ENCODE peak calls at places on chromosome 16, in four cellular contexts. Z, Q, N and W are unnamed samples.
A peak's percentile ranks its signal among the peaks of the same experiment; 100 is the strongest.

GRCh38 chr16:78560997-78561396 is 461.5 kb downstream of the WWOX start:
- DNase-seq in N (no peak), Q (no peak), Z (no peak), W (no peak)

GRCh38 chr16:80802129-80802528 is 2.3 kb downstream of the CDYL2 start:
- DNase-seq in N (no peak), Z (no peak), Q (no peak), W (no peak)

GRCh38 chr16:80202831-80203230 is 338.0 kb upstream of the DYNLRB2 start:
- DNase-seq in Q (no peak), N (no peak), Z (no peak), W (no peak)

GRCh38 chr16:80993293-80993691 is 13.4 kb downstream of the CMC2 start:
- DNase-seq in N (no peak), Z (peak; percentile 86), Q (no peak), W (no peak)

GRCh38 chr16:56625140-56625942 is at the start of gene MT1E:
- DNase-seq in N (peak; percentile 95), Z (no peak), Q (no peak), W (peak; percentile 41)

GRCh38 chr16:1989826-1990335 is at the start of gene SYNGR3:
- DNase-seq in Q (no peak), Z (no peak), N (no peak), W (no peak)

GRCh38 chr16:29678691-29679267 is at the start of gene QPRT:
- DNase-seq in Z (no peak), Q (no peak), N (peak; percentile 75), W (peak; percentile 76)

GRCh38 chr16:9225527-9226316 is 134.3 kb downstream of the HAPSTR1 start:
- DNase-seq in N (peak; percentile 30), Q (no peak), Z (no peak), W (peak; percentile 28)

GRCh38 chr16:4309102-4309832 is 6.6 kb upstream of the GLIS2 start:
- DNase-seq in Z (no peak), Q (no peak), N (no peak), W (no peak)

GRCh38 chr16:6483634-6484033 is 849.0 kb upstream of the RBFOX1 start:
- DNase-seq in Z (no peak), Q (no peak), N (no peak), W (no peak)

GRCh38 chr16:71357681-71358080 is 842 bp upstream of the CALB2 start:
- DNase-seq in N (no peak), Q (no peak), Z (no peak), W (no peak)

GRCh38 chr16:73056911-73057310 is 9.0 kb upstream of the ZFHX3 start:
- DNase-seq in N (no peak), Z (no peak), Q (no peak), W (no peak)

GRCh38 chr16:84975066-84975465 is 36.3 kb downstream of the ZDHHC7 start:
- DNase-seq in Z (no peak), N (no peak), Q (no peak), W (no peak)

GRCh38 chr16:6947291-6947690 is 385.4 kb upstream of the RBFOX1 start:
- DNase-seq in Q (no peak), Z (no peak), N (no peak), W (no peak)

GRCh38 chr16:79632289-79632688 is 31.8 kb upstream of the MAF start:
- DNase-seq in Q (no peak), N (no peak), Z (no peak), W (peak; percentile 2)

GRCh38 chr16:56812884-56813283 is 52.1 kb upstream of the SLC12A3 start:
- DNase-seq in Q (no peak), Z (no peak), N (no peak), W (no peak)

GRCh38 chr16:31214705-31215286 is 877 bp downstream of the TRIM72 start:
- DNase-seq in Z (no peak), Q (no peak), N (no peak), W (no peak)

GRCh38 chr16:66373667-66374066 is 7.2 kb downstream of the CDH5 start:
- DNase-seq in Z (no peak), N (no peak), Q (no peak), W (no peak)

GRCh38 chr16:11100239-11100750 is 155.7 kb downstream of the SOCS1 start:
- DNase-seq in Z (peak; percentile 94), N (peak; percentile 92), Q (no peak), W (peak; percentile 88)

GRCh38 chr16:57667526-57668258 is 414 bp upstream of the ADGRG3 start:
- DNase-seq in N (no peak), Z (no peak), Q (no peak), W (no peak)

GRCh38 chr16:1333149-1333812 is at the start of gene BAIAP3:
- DNase-seq in Z (no peak), N (no peak), Q (no peak), W (peak; percentile 52)

GRCh38 chr16:1530349-1530882 is 3.0 kb upstream of the TMEM204 start:
- DNase-seq in Q (no peak), Z (no peak), N (no peak), W (no peak)

GRCh38 chr16:76108460-76108859 is 168.7 kb upstream of the CNTNAP4 start:
- DNase-seq in Q (no peak), Z (no peak), N (no peak), W (no peak)

GRCh38 chr16:2236362-2237075 is at the start of gene DNASE1L2:
- DNase-seq in Z (no peak), N (peak; percentile 70), Q (no peak), W (no peak)

GRCh38 chr16:11159189-11159588 is 96.8 kb downstream of the SOCS1 start:
- DNase-seq in N (no peak), Z (no peak), Q (no peak), W (no peak)

GRCh38 chr16:10870137-10870776 is 6.7 kb upstream of the CIITA start:
- DNase-seq in Z (no peak), N (no peak), Q (no peak), W (peak; percentile 86)

GRCh38 chr16:74304164-74304834 is 7.7 kb downstream of the PSMD7 start:
- DNase-seq in Z (no peak), Q (no peak), N (no peak), W (no peak)
- TF ChIP-seq CTCF in Z (peak; percentile 49), Q (peak; percentile 18), N (no peak), W (peak; percentile 9)

GRCh38 chr16:86443508-86444130 is 66.7 kb upstream of the FOXF1 start:
- DNase-seq in Q (no peak), N (no peak), Z (no peak), W (no peak)

GRCh38 chr16:86448306-86448705 is 62.0 kb upstream of the FOXF1 start:
- DNase-seq in N (no peak), Z (no peak), Q (no peak), W (no peak)

GRCh38 chr16:86444274-86445060 is 65.9 kb upstream of the FOXF1 start:
- DNase-seq in Z (no peak), Q (no peak), N (no peak), W (no peak)

GRCh38 chr16:86447228-86447627 is 63.1 kb upstream of the FOXF1 start:
- DNase-seq in Z (no peak), N (no peak), Q (no peak), W (no peak)

DNA sequence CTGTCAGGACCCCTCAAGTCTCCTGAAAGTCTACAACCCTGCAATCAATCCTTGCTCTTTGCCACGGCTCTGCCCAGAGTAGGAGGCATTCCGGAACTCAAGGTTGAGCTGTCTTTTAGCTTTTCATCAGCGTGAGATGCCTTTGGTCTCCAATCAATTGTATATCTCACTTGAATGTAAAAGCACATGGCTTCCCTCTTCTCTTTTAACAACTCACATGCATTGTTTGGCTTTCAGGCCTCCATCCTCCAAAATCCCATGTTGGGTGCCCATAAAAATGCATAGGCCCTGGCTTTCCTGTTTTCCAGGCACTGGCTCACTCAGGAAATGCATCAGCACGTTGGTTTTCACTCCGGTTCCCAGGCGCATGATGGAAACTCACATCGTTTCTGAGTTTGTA is 64.0 kb upstream of the FOXF1 start:
- DNase-seq in Q (no peak), N (no peak), Z (no peak), W (no peak)
- TF ChIP-seq CTCF in Q (no peak), N (no peak), Z (no peak), W (no peak)

GRCh38 chr16:88662843-88663606 is at the start of gene MVD:
- DNase-seq in Z (peak; percentile 95), N (peak; percentile 99), Q (peak; percentile 91), W (peak; percentile 99)
- TF ChIP-seq CTCF in Z (peak; percentile 8), N (no peak), Q (peak; percentile 2), W (no peak)

GRCh38 chr16:16143038-16143763 is 80.1 kb downstream of the ABCC6 start:
- DNase-seq in Q (no peak), Z (no peak), N (no peak), W (peak; percentile 23)
- TF ChIP-seq CTCF in Q (peak; percentile 31), Z (peak; percentile 32), N (no peak), W (peak; percentile 35)

DNA sequence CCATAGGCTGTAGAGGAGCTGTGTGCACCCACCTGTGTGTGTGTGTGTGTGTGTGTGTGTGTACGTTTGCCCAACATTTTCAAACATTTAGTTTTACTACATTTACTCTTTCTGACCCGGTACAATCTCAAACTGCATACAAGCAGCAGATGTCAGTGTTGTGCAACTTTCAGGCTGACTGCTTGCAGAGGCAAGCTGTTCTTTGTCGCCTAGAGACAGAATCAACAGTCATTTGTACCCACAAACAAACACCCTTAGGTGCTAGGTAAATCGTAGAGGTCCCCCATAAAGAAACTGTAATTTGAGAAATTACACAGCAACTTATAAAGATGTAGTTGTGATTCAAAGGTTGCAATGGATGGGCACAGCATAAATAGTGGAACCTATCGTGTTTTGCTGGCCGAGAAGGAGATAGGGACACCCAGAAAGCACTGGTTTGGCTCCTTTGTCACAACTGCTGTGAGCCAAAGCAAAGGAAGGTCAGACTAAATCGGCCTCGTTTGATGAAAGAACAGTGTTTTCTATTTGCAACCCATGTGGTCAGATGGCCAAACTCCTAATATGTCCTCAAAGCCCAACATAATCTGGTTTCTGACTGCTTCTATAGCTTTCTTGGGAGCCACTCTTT is 478.4 kb downstream of the TOX3 start:
- DNase-seq in Q (peak; percentile 10), N (no peak), Z (no peak), W (peak; percentile 12)
- TF ChIP-seq CTCF in Q (peak; percentile 26), N (no peak), Z (no peak), W (peak; percentile 12)

GRCh38 chr16:89890886-89891657 is 17.7 kb downstream of the TCF25 start:
- DNase-seq in N (no peak), Z (no peak), Q (no peak), W (no peak)
- TF ChIP-seq CTCF in N (no peak), Z (no peak), Q (no peak), W (no peak)

GRCh38 chr16:49704586-49705155 is 151.2 kb downstream of the ZNF423 start:
- DNase-seq in N (no peak), Z (no peak), Q (peak; percentile 18), W (peak; percentile 50)
- TF ChIP-seq CTCF in N (no peak), Z (no peak), Q (peak; percentile 41), W (no peak)

GRCh38 chr16:27368358-27368722 is 33.6 kb upstream of the IL21R start:
- DNase-seq in Z (no peak), Q (no peak), N (no peak), W (no peak)
- TF ChIP-seq CTCF in Z (no peak), Q (no peak), N (no peak), W (no peak)